ENCODE peak calls at places on chromosomes 13 and 19, in six cellular contexts. L is RWPE1, T is left ventricle myocardium inferior, W is A549, E is GM04503, S is neural progenitor cell. G is an unnamed sample.

GRCh38 chr19:1163283-1163933 is 10.7 kb downstream of the SBNO2 start:
- DNase-seq in L (no peak), T (peak), W (no peak), E (no peak), S (no peak), G (no peak)

GRCh38 chr13:30373727-30374126 is 48.6 kb upstream of the UBE2L5 start:
- DNase-seq in L (no peak), T (no peak), W (no peak), E (no peak), S (no peak), G (no peak)

GRCh38 chr19:7211191-7211988 is 82.8 kb downstream of the INSR start:
- DNase-seq in L (no peak), T (peak), W (no peak), E (no peak), S (no peak), G (no peak)

GRCh38 chr13:45224181-45224580 is 23.3 kb upstream of the KCTD4 start:
- DNase-seq in L (no peak), T (no peak), W (no peak), E (no peak), S (no peak), G (peak)

GRCh38 chr13:98688373-98688772 is 64.1 kb downstream of the SLC15A1 start:
- DNase-seq in L (no peak), T (no peak), W (no peak), E (no peak), S (no peak), G (no peak)

GRCh38 chr19:719081-719512 is 10.4 kb downstream of the PALM start:
- DNase-seq in L (no peak), T (peak), W (no peak), E (no peak), S (no peak), G (no peak)

GRCh38 chr13:108345016-108345415 is 75.5 kb downstream of the TNFSF13B start:
- DNase-seq in L (no peak), T (no peak), W (no peak), E (no peak), S (peak), G (no peak)

GRCh38 chr13:40665754-40666057 is 735 bp downstream of the FOXO1 start:
- DNase-seq in L (peak), T (peak), W (peak), E (no peak), S (no peak), G (no peak)

GRCh38 chr19:38806371-38806770 is 6.4 kb downstream of the LGALS4 start:
- DNase-seq in L (no peak), T (no peak), W (no peak), E (no peak), S (no peak), G (no peak)

G was measured in mammary epithelial cell.